ENCODE peak calls at places on chromosome 20, in four cellular contexts. One of them, this sample, is unnamed.
A peak's percentile ranks its signal among the peaks of the same experiment; 100 is the strongest.

GRCh38 chr20:45347936-45348809 is at the start of gene SDC4:
- DNase-seq in heart right ventricle: peak; percentile 78
- DNase-seq in ACHN: peak; percentile 60
- DNase-seq in Peyer's patch: peak; percentile 36
- DNase-seq in this sample: peak; percentile 80

GRCh38 chr20:18279231-18279630 is 9.1 kb upstream of the ZNF133 start:
- DNase-seq in heart right ventricle: no peak
- DNase-seq in ACHN: no peak
- DNase-seq in Peyer's patch: no peak
- DNase-seq in this sample: no peak

GRCh38 chr20:8996817-8997512 is 71.9 kb upstream of the PLCB4 start:
- DNase-seq in heart right ventricle: no peak
- DNase-seq in ACHN: no peak
- DNase-seq in Peyer's patch: no peak
- DNase-seq in this sample: no peak

GRCh38 chr20:47262008-47262364 is 94.5 kb downstream of the ZMYND8 start:
- DNase-seq in heart right ventricle: no peak
- DNase-seq in ACHN: no peak
- DNase-seq in Peyer's patch: no peak
- DNase-seq in this sample: no peak

GRCh38 chr20:64184795-64185194 is 20.5 kb downstream of the MYT1 start:
- DNase-seq in heart right ventricle: no peak
- DNase-seq in ACHN: no peak
- DNase-seq in Peyer's patch: peak; percentile 60
- DNase-seq in this sample: no peak

GRCh38 chr20:50540620-50541605 is 30.7 kb downstream of the PTPN1 start:
- DNase-seq in heart right ventricle: no peak
- DNase-seq in ACHN: peak; percentile 96
- DNase-seq in Peyer's patch: no peak
- DNase-seq in this sample: peak; percentile 96

GRCh38 chr20:47544852-47545251 is 43.2 kb downstream of the NCOA3 start:
- DNase-seq in heart right ventricle: no peak
- DNase-seq in ACHN: no peak
- DNase-seq in Peyer's patch: no peak
- DNase-seq in this sample: no peak

GRCh38 chr20:63942250-63943006 is 13.8 kb downstream of the UCKL1 start:
- DNase-seq in heart right ventricle: peak; percentile 35
- DNase-seq in ACHN: peak; percentile 5
- DNase-seq in Peyer's patch: no peak
- DNase-seq in this sample: peak; percentile 58

GRCh38 chr20:62805365-62805710 is 703 bp downstream of the OGFR start:
- DNase-seq in heart right ventricle: no peak
- DNase-seq in ACHN: peak; percentile 36
- DNase-seq in Peyer's patch: no peak
- DNase-seq in this sample: no peak

GRCh38 chr20:11686900-11687543 is 230.7 kb upstream of the BTBD3 start:
- DNase-seq in heart right ventricle: peak; percentile 41
- DNase-seq in ACHN: peak; percentile 16
- DNase-seq in Peyer's patch: no peak
- DNase-seq in this sample: peak; percentile 61

GRCh38 chr20:1163653-1164052 is 21.1 kb downstream of the TMEM74B start:
- DNase-seq in heart right ventricle: no peak
- DNase-seq in ACHN: no peak
- DNase-seq in Peyer's patch: no peak
- DNase-seq in this sample: no peak

GRCh38 chr20:44393608-44394519 is 38.4 kb downstream of the HNF4A start:
- DNase-seq in heart right ventricle: no peak
- DNase-seq in ACHN: no peak
- DNase-seq in Peyer's patch: no peak
- DNase-seq in this sample: no peak

GRCh38 chr20:47610247-47610944 is 108.7 kb downstream of the NCOA3 start:
- DNase-seq in heart right ventricle: no peak
- DNase-seq in ACHN: peak; percentile 61
- DNase-seq in Peyer's patch: peak; percentile 63
- DNase-seq in this sample: peak; percentile 60

GRCh38 chr20:48722002-48722731 is 105.6 kb downstream of the PREX1 start:
- DNase-seq in heart right ventricle: no peak
- DNase-seq in ACHN: no peak
- DNase-seq in Peyer's patch: peak; percentile 79
- DNase-seq in this sample: no peak

GRCh38 chr20:62051901-62052255 is 13.8 kb downstream of the TAF4 start:
- DNase-seq in heart right ventricle: no peak
- DNase-seq in ACHN: no peak
- DNase-seq in Peyer's patch: no peak
- DNase-seq in this sample: no peak

GRCh38 chr20:5806457-5807263 is 56.5 kb downstream of the SHLD1 start:
- DNase-seq in heart right ventricle: no peak
- DNase-seq in ACHN: peak; percentile 11
- DNase-seq in Peyer's patch: no peak
- DNase-seq in this sample: no peak

This sample was measured in HT-29.